ENCODE peak calls at places on chromosomes 7 and 10, in ten cellular contexts. M, E, W, V, A, X, H, R, N and B are unnamed samples.

GRCh38 chr10:131820626-131821025 is 80.2 kb upstream of the PPP2R2D start:
- DNase-seq in M (no peak), E (no peak), W (no peak), V (no peak), A (no peak), X (no peak), H (no peak), R (no peak), N (no peak), B (no peak)

GRCh38 chr7:133054167-133054840 is 27.6 kb downstream of the CHCHD3 start:
- DNase-seq in M (no peak), E (no peak), W (no peak), V (no peak), A (no peak), X (peak), H (no peak), R (no peak), N (peak), B (no peak)

GRCh38 chr10:7488418-7488829 is 77.6 kb upstream of the SFMBT2 start:
- DNase-seq in M (no peak), E (no peak), W (no peak), V (no peak), A (no peak), X (peak), H (no peak), R (no peak), N (peak), B (no peak)

GRCh38 chr10:130179640-130180039 is 43.4 kb downstream of the GLRX3 start:
- DNase-seq in M (peak), E (peak), W (no peak), V (no peak), A (no peak), X (peak), H (peak), R (peak), N (peak), B (peak)

GRCh38 chr7:140304071-140304799 is 94.1 kb downstream of the SLC37A3 start:
- DNase-seq in M (no peak), E (peak), W (no peak), V (no peak), A (no peak), X (peak), H (no peak), R (no peak), N (peak), B (peak)

GRCh38 chr7:143458263-143458662 is 15.0 kb downstream of the TAS2R60 start:
- DNase-seq in M (peak), E (no peak), W (no peak), V (no peak), A (no peak), X (peak), H (peak), R (no peak), N (peak), B (no peak)

GRCh38 chr7:81648716-81649115 is 121.1 kb downstream of the HGF start:
- DNase-seq in M (no peak), E (no peak), W (no peak), V (no peak), A (no peak), X (no peak), H (no peak), R (no peak), N (no peak), B (no peak)

GRCh38 chr10:46250481-46250880 is 36.3 kb upstream of the ANTXRL start:
- DNase-seq in M (no peak), E (no peak), W (no peak), V (no peak), A (no peak), X (no peak), H (no peak), R (no peak), N (no peak), B (no peak)

GRCh38 chr10:127149613-127150081 is 46.7 kb downstream of the INSYN2A start:
- DNase-seq in M (no peak), E (no peak), W (no peak), V (no peak), A (no peak), X (peak), H (no peak), R (no peak), N (peak), B (no peak)

GRCh38 chr7:96899108-96899507 is 106.2 kb upstream of the DLX6 start:
- DNase-seq in M (no peak), E (no peak), W (no peak), V (no peak), A (no peak), X (no peak), H (no peak), R (no peak), N (no peak), B (no peak)

GRCh38 chr7:132956556-132956955 is 125.3 kb downstream of the CHCHD3 start:
- DNase-seq in M (no peak), E (no peak), W (no peak), V (no peak), A (no peak), X (no peak), H (no peak), R (no peak), N (no peak), B (no peak)

GRCh38 chr7:143375298-143376034 is 5.7 kb upstream of the ZYX start:
- DNase-seq in M (no peak), E (no peak), W (peak), V (no peak), A (no peak), X (peak), H (no peak), R (no peak), N (no peak), B (peak)

GRCh38 chr7:24457215-24457549 is 116.1 kb upstream of the PALS2 start:
- DNase-seq in M (no peak), E (no peak), W (no peak), V (no peak), A (no peak), X (no peak), H (no peak), R (no peak), N (no peak), B (no peak)

GRCh38 chr10:35336084-35336831 is at the start of gene CCNY:
- DNase-seq in M (no peak), E (peak), W (peak), V (peak), A (peak), X (peak), H (peak), R (peak), N (peak), B (peak)

GRCh38 chr10:106925187-106925586 is 239.3 kb downstream of the SORCS1 start:
- DNase-seq in M (no peak), E (no peak), W (no peak), V (no peak), A (no peak), X (no peak), H (no peak), R (no peak), N (no peak), B (no peak)

GRCh38 chr7:128671992-128672391 is at the start of gene GARIN1A:
- DNase-seq in M (no peak), E (no peak), W (no peak), V (no peak), A (no peak), X (no peak), H (no peak), R (no peak), N (no peak), B (no peak)